ENCODE peak calls at places on chromosomes 12 and 14, in four cellular contexts. D is T follicular helper cell, P is NCI-H748 treated with DMSO at 0.1 percent for 48 hours, J is T-helper 17 cell. Q is an unnamed sample.

GRCh38 chr14:21987937-21988336 is 314.3 kb upstream of the OR4E1 start:
- DNase-seq in D (no peak), P (no peak), J (no peak), Q (no peak)

GRCh38 chr14:103628684-103629502 is at the start of gene KLC1:
- DNase-seq in D (peak; percentile 74), P (no peak), J (peak; percentile 72), Q (peak; percentile 61)

GRCh38 chr14:94769413-94770250 is at the start of gene GSC:
- DNase-seq in D (no peak), P (peak; percentile 59), J (no peak), Q (no peak)

GRCh38 chr12:14567311-14568195 is at the start of gene PLBD1:
- DNase-seq in D (no peak), P (no peak), J (no peak), Q (no peak)

GRCh38 chr12:75350413-75350812 is 15.9 kb downstream of the GLIPR1L1 start:
- DNase-seq in D (no peak), P (no peak), J (no peak), Q (no peak)

GRCh38 chr14:104360522-104360921 is 219.0 kb upstream of the C14orf180 start:
- DNase-seq in D (no peak), P (no peak), J (no peak), Q (no peak)

GRCh38 chr12:17322090-17322489 is 716.1 kb upstream of the LMO3 start:
- DNase-seq in D (no peak), P (no peak), J (no peak), Q (no peak)

GRCh38 chr14:37202265-37202664 is 4.5 kb downstream of the MIPOL1 start:
- DNase-seq in D (no peak), P (no peak), J (no peak), Q (no peak)

GRCh38 chr12:3229577-3229976 is 152.4 kb downstream of the TSPAN9 start:
- DNase-seq in D (no peak), P (no peak), J (no peak), Q (no peak)

GRCh38 chr12:95583933-95584332 is 32.7 kb upstream of the USP44 start:
- DNase-seq in D (no peak), P (no peak), J (no peak), Q (no peak)